ENCODE peak calls at places on chromosome X, in seven cellular contexts. K is aorta; G is endodermal cell; H is mesendoderm; N is H7; V is effector memory CD4-positive, alpha-beta T cell; I is cardiac fibroblast. Q is an unnamed sample.

GRCh38 chrX:129593137-129593536 is 53.1 kb downstream of the OCRL start:
- DNase-seq in G (peak), K (no peak), N (no peak), H (peak), V (no peak), I (peak), Q (no peak)

GRCh38 chrX:29671426-29671825 is 543.9 kb upstream of the MAGEB2 start:
- DNase-seq in H (no peak), G (no peak), N (no peak), V (no peak), K (no peak), I (peak), Q (no peak)

GRCh38 chrX:40694833-40695232 is 40.5 kb downstream of the MED14 start:
- DNase-seq in G (no peak), K (no peak), V (no peak), H (no peak), I (no peak), N (no peak), Q (no peak)

GRCh38 chrX:151899622-151900021 is 13.1 kb upstream of the MAGEA4 start:
- DNase-seq in I (peak), H (peak), N (no peak), K (no peak), V (no peak), G (no peak), Q (no peak)

GRCh38 chrX:71910526-71911022 is at the start of gene NHSL2:
- DNase-seq in K (no peak), N (peak), H (peak), I (no peak), V (no peak), G (peak), Q (no peak)

GRCh38 chrX:17375361-17375630 is 296 bp downstream of the NHS start:
- DNase-seq in N (no peak), H (no peak), I (no peak), K (no peak), V (no peak), G (no peak), Q (no peak)

GRCh38 chrX:143873343-143873742 is 10.5 kb upstream of the UBE2NL start:
- DNase-seq in K (no peak), N (no peak), I (peak), H (no peak), G (no peak), V (no peak), Q (no peak)

GRCh38 chrX:99469439-99469838 is 940.6 kb downstream of the PCDH19 start:
- DNase-seq in K (no peak), G (peak), N (no peak), H (peak), V (no peak), I (no peak), Q (no peak)

GRCh38 chrX:2485460-2485753 is 15.4 kb downstream of the DHRSX start:
- DNase-seq in V (no peak), H (no peak), G (no peak), N (no peak), I (peak), K (no peak), Q (no peak)

GRCh38 chrX:3252744-3253143 is 93.7 kb downstream of the MXRA5 start:
- DNase-seq in N (no peak), I (no peak), V (no peak), K (peak), G (no peak), H (no peak), Q (no peak)

DNA sequence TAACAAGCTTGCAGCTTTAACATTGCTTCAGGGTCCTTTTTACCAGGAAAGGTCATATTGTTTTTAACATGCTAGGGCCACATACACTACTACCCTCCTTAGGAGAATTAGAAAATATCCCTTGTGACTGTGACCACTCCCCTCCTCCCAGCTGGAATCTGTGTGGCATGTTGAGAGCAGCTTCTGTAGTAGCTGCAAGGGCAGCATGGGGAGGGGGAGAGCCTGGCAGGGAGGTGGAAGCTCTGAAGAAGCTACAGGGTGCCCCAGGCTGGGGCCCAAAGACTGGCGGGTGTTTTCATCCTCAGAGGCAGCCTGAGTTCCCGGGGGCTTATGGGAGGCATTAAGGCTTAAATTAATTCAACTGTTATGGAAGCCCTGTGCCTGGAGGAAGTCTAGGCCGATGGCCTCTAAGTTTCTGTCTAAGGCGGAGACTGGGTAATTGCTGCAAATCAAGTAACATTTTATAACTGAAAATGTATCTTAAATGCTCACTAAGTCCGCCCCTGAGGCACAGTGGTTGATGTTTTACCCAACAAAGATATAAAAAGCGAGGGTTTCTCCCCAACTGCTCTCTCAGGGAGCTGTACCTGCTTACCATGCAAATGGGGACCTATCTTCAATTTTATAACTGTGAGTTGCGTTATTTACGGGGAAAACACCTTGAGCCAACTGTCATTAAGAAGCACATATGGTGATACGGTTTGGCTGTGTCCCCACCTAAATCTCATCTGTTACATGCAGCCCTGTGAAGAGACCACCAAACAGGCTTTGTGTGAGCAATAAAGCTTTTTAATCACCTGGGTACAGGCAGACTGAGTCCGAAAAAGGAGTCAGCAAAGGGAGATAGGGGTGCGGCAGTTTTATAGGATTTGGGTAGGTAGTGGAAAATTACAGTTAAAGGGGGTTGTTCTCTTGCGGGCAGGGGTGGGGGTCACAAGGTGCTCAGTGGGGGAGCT is 37.4 kb upstream of the STS start:
- DNase-seq in I (no peak), K (no peak), N (peak), G (peak), V (no peak), H (no peak), Q (no peak)
- H3K4me3 ChIP-seq in I (no peak), K (no peak), N (no peak), G (no peak), V (no peak), H (no peak), Q (no peak)

GRCh38 chrX:127762663-127763062 is 289.5 kb downstream of the ACTRT1 start:
- DNase-seq in V (no peak), H (no peak), K (no peak), N (no peak), I (no peak), G (no peak), Q (no peak)
- H3K4me3 ChIP-seq in V (no peak), H (no peak), K (no peak), N (no peak), I (no peak), G (no peak), Q (no peak)

GRCh38 chrX:104104676-104105075 is 7.6 kb upstream of the ZCCHC18 start:
- DNase-seq in N (no peak), V (no peak), K (no peak), G (no peak), H (no peak), I (no peak), Q (no peak)
- H3K4me3 ChIP-seq in N (no peak), V (no peak), K (no peak), G (no peak), H (no peak), I (no peak), Q (no peak)

GRCh38 chrX:12951590-12951965 is 23.3 kb upstream of the TMSB4X start:
- DNase-seq in N (no peak), H (no peak), V (no peak), I (no peak), K (no peak), G (no peak), Q (no peak)
- H3K4me3 ChIP-seq in N (no peak), H (no peak), V (no peak), I (no peak), K (no peak), G (no peak), Q (no peak)

GRCh38 chrX:138938003-138938402 is 226.5 kb upstream of the FGF13 start:
- DNase-seq in V (no peak), I (no peak), K (no peak), N (no peak), G (no peak), H (no peak), Q (no peak)
- H3K4me3 ChIP-seq in V (no peak), I (no peak), K (no peak), N (no peak), G (no peak), H (no peak), Q (no peak)

DNA sequence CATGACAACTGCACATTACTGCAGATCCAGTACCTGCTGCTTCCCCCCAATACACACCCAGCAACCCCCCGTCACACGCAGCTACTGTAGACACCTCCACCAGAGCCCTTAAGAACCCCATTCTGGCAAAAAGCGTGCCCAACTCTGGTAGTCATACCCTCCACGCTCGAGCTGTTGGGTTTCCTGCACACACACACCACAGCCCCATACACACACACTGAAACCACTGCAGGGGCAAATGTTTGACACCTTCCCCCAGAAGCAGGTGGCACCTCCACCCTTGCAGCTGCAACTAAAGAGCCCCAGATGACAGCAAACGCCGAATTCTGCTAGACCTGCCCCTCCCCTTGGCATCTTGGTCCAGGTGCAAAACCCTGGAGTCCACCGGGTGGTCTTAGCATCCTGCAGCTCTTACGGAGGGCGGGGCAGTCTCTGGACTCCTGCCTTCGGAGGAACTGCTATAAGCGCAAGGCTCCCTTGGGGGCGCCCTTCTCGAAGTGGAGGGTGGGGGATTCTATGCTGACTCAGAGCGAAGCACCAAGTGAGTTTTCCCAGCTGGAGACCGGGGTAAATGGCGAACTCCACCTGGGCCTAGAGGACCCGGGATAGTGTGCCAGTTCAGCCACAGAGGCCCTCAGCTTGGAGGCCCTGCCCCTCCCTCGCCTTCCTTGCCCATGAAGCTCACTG is 1.5 kb downstream of the FRMPD3 start:
- DNase-seq in G (peak), H (peak), N (peak), K (no peak), V (no peak), I (no peak), Q (no peak)
- H3K4me3 ChIP-seq in G (no peak), H (no peak), N (peak), K (no peak), V (no peak), I (no peak), Q (no peak)

DNA sequence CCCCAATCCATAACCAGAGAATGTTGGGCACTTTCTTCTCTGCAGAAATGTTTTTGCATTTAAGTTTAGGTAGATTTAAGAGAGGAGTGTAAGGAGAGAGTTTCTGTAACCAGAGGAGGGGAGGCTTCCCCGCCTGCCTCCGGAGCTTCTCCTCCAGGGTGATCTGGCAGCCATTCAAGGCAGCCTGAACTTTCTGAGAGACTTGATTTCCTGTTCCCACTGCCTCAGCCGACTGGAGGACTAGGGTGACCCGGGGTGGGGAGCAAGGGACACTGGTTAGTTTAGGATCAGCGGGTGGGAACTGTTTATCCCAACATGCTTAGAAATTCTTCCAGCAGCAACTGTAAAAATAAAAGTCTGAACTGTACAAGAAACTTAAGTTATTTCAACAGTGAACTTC is 15.1 kb downstream of the FAM9C start:
- DNase-seq in K (peak), G (peak), I (peak), V (no peak), N (no peak), H (peak), Q (no peak)
- H3K4me3 ChIP-seq in K (no peak), G (peak), I (no peak), V (no peak), N (no peak), H (no peak), Q (no peak)

GRCh38 chrX:134551365-134552095 is 91.6 kb downstream of the HPRT1 start:
- DNase-seq in N (no peak), I (peak), K (no peak), G (no peak), V (no peak), H (peak), Q (no peak)
- H3K4me3 ChIP-seq in N (peak), I (peak), K (no peak), G (peak), V (no peak), H (no peak), Q (peak)

GRCh38 chrX:87005183-87005582 is 512.4 kb upstream of the KLHL4 start:
- DNase-seq in K (no peak), H (no peak), I (no peak), N (no peak), G (no peak), V (no peak), Q (no peak)

GRCh38 chrX:87006561-87006960 is 511.0 kb upstream of the KLHL4 start:
- DNase-seq in V (no peak), H (peak), K (no peak), I (no peak), N (no peak), G (peak), Q (no peak)

GRCh38 chrX:87005885-87006284 is 511.7 kb upstream of the KLHL4 start:
- DNase-seq in I (no peak), G (no peak), V (no peak), N (no peak), H (no peak), K (no peak), Q (no peak)

DNA sequence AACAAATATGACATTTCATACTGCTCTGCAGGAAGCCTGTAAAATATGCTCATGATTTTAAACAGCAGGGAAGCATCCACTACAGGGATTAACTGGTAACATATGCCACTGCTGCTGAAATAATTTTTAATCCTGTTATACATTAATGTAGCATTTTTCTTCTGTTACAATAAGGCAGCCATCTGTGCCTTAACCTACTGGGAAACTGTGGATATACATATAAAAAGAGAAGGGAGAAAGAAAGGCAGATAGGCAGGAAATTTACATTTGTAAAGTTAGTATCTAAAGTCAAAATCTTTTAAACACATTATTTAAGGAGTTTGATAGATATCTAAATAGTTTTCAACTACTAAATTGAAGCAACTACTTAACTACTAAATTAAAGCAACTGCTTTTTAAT is 514.6 kb upstream of the KLHL4 start:
- DNase-seq in N (no peak), K (no peak), H (no peak), G (no peak), I (no peak), V (no peak), Q (no peak)
- H3K4me3 ChIP-seq in N (no peak), K (no peak), H (no peak), G (no peak), I (no peak), V (no peak), Q (no peak)

Q was measured in retinal pigment epithelial cell.